ENCODE peak calls at places on chromosomes 16 and 17, in nine cellular contexts. T is IMR-90, L is tibial artery, B is heart left ventricle, J is Peyer's patch, D is colonic mucosa, O is cardiac muscle cell, W is kidney, S is A549. R is an unnamed sample. For H3K4me1, the result is how much of the 10 kb centered on the place peaks cover.

GRCh38 chr17:8125947-8126305 is 2.0 kb upstream of the HES7 start:
- DNase-seq in T (no peak), L (no peak), B (no peak), J (no peak), D (peak), O (peak), W (peak), S (peak), R (no peak)

GRCh38 chr16:19524356-19524865 is 669 bp downstream of the CCP110 start:
- DNase-seq in T (no peak), L (no peak), B (no peak), J (no peak), D (no peak), O (peak), W (no peak), S (no peak), R (no peak)

GRCh38 chr16:86929149-86929871 is 351.0 kb downstream of the FOXL1 start:
- DNase-seq in T (peak), L (peak), B (peak), J (no peak), D (no peak), O (peak), W (peak), S (no peak), R (no peak)

GRCh38 chr17:27670791-27671590 is 40.0 kb downstream of the LGALS9 start:
- DNase-seq in T (no peak), L (no peak), B (no peak), J (no peak), D (no peak), O (no peak), W (peak), S (no peak), R (no peak)

GRCh38 chr17:57499648-57500049 is 243.3 kb downstream of the MSI2 start:
- DNase-seq in T (no peak), L (no peak), B (no peak), J (no peak), D (no peak), O (no peak), W (no peak), S (peak), R (no peak)

GRCh38 chr17:82657926-82658325 is 9.7 kb upstream of the WDR45B start:
- DNase-seq in T (no peak), L (no peak), B (no peak), J (no peak), D (no peak), O (no peak), W (no peak), S (no peak), R (no peak)

GRCh38 chr17:57744195-57745170 is 616 bp downstream of the CCDC182 start:
- DNase-seq in T (no peak), L (no peak), B (no peak), J (no peak), D (no peak), O (no peak), W (no peak), S (no peak), R (no peak)

GRCh38 chr16:54936979-54937672 is 6.5 kb downstream of the IRX5 start:
- DNase-seq in T (no peak), L (no peak), B (peak), J (no peak), D (no peak), O (peak), W (peak), S (peak), R (no peak)

GRCh38 chr16:21663889-21664647 is at the start of gene OTOA:
- DNase-seq in T (no peak), L (no peak), B (no peak), J (peak), D (no peak), O (peak), W (peak), S (no peak), R (no peak)

GRCh38 chr17:30290696-30291570 is 811 bp downstream of the BLMH start:
- DNase-seq in T (peak), L (peak), B (peak), J (peak), D (peak), O (peak), W (no peak), S (peak), R (peak)

GRCh38 chr17:48547839-48548686 is 3.2 kb upstream of the HOXB2 start:
- DNase-seq in T (peak), L (no peak), B (no peak), J (peak), D (no peak), O (no peak), W (no peak), S (no peak), R (no peak)

GRCh38 chr17:51434434-51435170 is 174.3 kb downstream of the UTP18 start:
- DNase-seq in T (no peak), L (no peak), B (no peak), J (no peak), D (no peak), O (no peak), W (no peak), S (peak), R (no peak)

GRCh38 chr17:82097187-82097918 is 683 bp downstream of the FASN start:
- DNase-seq in T (peak), L (no peak), B (peak), J (peak), D (peak), O (peak), W (peak), S (peak), R (no peak)

GRCh38 chr16:4726616-4727015 is 7.5 kb downstream of the ANKS3 start:
- DNase-seq in T (no peak), L (no peak), B (no peak), J (no peak), D (no peak), O (no peak), W (peak), S (no peak), R (no peak)

GRCh38 chr17:34306466-34306865 is 12.8 kb upstream of the CCL8 start:
- DNase-seq in T (peak), L (no peak), B (no peak), J (no peak), D (no peak), O (peak), W (no peak), S (peak), R (peak)

GRCh38 chr17:80604007-80604728 is 59.5 kb downstream of the RPTOR start:
- DNase-seq in T (no peak), L (no peak), B (no peak), J (no peak), D (no peak), O (no peak), W (no peak), S (no peak), R (no peak)

GRCh38 chr17:80603380-80603779 is 58.7 kb downstream of the RPTOR start:
- DNase-seq in T (no peak), L (no peak), B (no peak), J (no peak), D (no peak), O (no peak), W (no peak), S (no peak), R (no peak)

GRCh38 chr17:80609757-80610156 is 65.1 kb downstream of the RPTOR start:
- DNase-seq in T (no peak), L (no peak), B (no peak), J (no peak), D (no peak), O (no peak), W (no peak), S (no peak), R (no peak)

GRCh38 chr17:80608326-80608725 is 63.7 kb downstream of the RPTOR start:
- DNase-seq in T (no peak), L (no peak), B (no peak), J (no peak), D (no peak), O (no peak), W (no peak), S (no peak), R (no peak)

DNA sequence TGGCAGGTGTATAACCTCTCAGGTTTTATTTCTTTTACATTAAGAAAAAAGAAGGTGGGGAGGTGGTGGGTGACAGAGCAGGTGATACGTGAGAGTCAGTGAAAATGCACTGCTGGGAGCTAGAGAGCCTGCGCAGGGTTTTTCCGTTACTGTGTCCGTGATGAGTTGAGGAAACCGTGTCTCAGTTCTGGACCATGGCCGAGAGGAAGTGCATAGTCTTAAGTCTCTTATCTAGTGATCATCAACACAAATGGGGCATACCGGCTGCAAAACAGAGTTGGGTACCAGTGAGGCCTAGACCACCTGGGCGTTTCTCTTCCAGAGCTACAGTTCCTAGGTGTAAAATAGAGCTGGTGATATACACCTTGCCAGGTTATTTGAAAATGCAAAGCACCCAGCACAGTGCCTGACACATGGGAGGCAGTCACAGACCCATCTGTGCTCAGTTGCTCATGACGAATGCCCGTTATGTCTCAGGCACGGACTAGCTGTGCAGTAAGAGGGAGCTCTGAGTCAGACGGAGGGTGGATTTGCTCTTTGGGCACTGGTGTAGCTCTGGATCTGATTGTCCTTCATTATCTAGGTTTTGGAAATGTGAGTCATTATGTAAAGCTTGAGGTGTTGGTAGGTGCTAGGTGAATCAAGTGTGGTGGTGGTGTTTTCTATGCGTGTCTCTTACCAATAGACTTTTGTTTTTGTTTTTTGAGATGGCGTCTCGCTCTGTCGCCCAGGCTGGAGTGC is 60.9 kb downstream of the RPTOR start:
- DNase-seq in T (peak), L (no peak), B (no peak), J (no peak), D (no peak), O (no peak), W (no peak), S (peak), R (no peak)
- TF ChIP-seq CTCF in T (no peak), L (no peak), B (no peak), J (no peak), D (no peak), O (no peak), W (no peak), S (no peak), R (no peak)

GRCh38 chr17:43736389-43736788 is 22.2 kb downstream of the SOST start:
- DNase-seq in T (no peak), L (no peak), B (no peak), J (no peak), D (no peak), O (no peak), W (no peak), S (no peak), R (no peak)
- H3K4me1 ChIP-seq in T (under half), L (under half), B (under half), J (under half), D (under half), O (under half), W (under half), S (under half), R (under half)

GRCh38 chr17:6660765-6661463 is 9.4 kb downstream of the C17orf100 start:
- DNase-seq in T (no peak), L (no peak), B (no peak), J (peak), D (no peak), O (no peak), W (no peak), S (no peak), R (no peak)

GRCh38 chr17:6660101-6660500 is 8.5 kb downstream of the C17orf100 start:
- DNase-seq in T (no peak), L (no peak), B (no peak), J (no peak), D (no peak), O (no peak), W (no peak), S (no peak), R (no peak)

GRCh38 chr17:6651483-6652452 is at the start of the genes C17orf100 and MED31:
- DNase-seq in T (peak), L (peak), B (peak), J (peak), D (peak), O (peak), W (peak), S (peak), R (peak)

GRCh38 chr17:6657633-6658287 is 6.2 kb downstream of the C17orf100 start:
- DNase-seq in T (no peak), L (no peak), B (no peak), J (no peak), D (no peak), O (no peak), W (no peak), S (no peak), R (no peak)

DNA sequence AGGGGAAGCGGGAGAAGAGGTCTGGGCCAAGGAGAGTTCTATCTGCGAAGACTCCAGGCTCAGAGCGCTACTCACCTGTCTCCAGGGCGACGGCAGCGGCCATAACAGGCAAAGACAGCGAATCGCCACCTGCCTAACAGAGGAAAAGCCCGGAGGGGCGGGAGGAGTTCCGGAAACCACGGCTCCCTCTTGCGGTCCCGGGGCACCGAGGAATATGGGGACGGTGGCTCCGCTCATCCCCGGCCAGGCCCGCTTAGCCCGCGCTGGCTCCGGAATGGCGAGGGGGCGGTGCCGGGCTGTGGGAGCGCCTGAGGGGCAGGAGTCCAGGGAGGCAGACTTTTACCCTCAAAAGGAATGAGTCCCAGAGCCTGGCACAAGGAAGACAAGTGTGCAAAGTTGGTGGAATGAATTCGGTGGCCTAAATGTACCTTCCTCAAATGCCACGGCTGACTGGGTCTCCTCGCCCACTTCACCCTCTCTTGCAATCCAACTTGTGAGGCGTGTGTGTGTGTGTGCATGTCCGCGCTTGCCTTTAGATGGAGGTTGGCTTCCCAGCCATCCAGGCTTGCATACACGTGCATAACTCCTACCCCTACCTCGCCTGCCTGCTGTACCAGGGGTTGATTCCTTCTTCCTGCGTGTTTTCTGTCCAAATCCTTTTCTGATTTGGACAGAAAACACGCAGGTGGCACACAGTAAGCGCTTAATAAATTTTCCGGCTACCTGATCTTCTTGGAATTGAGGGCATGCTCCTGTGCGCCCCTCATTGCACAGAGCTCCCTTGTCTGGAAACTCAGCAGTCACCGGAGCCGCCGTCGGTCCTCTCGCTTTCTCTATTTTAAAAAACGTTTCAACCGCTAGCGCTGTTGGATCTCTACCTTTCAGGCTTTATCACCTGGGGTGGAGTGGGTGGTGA is 3.5 kb downstream of the C17orf100 start:
- DNase-seq in T (no peak), L (no peak), B (peak), J (no peak), D (peak), O (peak), W (peak), S (no peak), R (no peak)
- TF ChIP-seq CTCF in T (no peak), L (no peak), B (no peak), J (peak), D (no peak), O (no peak), W (no peak), S (no peak), R (no peak)

GRCh38 chr17:77479372-77479781 is 338.6 kb downstream of the SEC14L1 start:
- DNase-seq in T (no peak), L (no peak), B (no peak), J (no peak), D (no peak), O (no peak), W (peak), S (no peak), R (no peak)
- H3K4me1 ChIP-seq in T (half or more), L (half or more), B (under half), J (under half), D (under half), O (half or more), W (under half), S (under half), R (under half)

GRCh38 chr16:48121276-48121675 is 34.5 kb downstream of the ABCC12 start:
- DNase-seq in T (no peak), L (no peak), B (no peak), J (no peak), D (no peak), O (no peak), W (no peak), S (no peak), R (no peak)

GRCh38 chr16:48117217-48118105 is 38.3 kb downstream of the ABCC12 start:
- DNase-seq in T (no peak), L (no peak), B (peak), J (peak), D (peak), O (peak), W (no peak), S (peak), R (no peak)

GRCh38 chr16:48115299-48115698 is 40.5 kb downstream of the ABCC12 start:
- DNase-seq in T (no peak), L (no peak), B (no peak), J (no peak), D (no peak), O (no peak), W (no peak), S (no peak), R (no peak)

GRCh38 chr16:48123104-48123788 is 32.5 kb downstream of the ABCC12 start:
- DNase-seq in T (peak), L (no peak), B (no peak), J (no peak), D (no peak), O (no peak), W (no peak), S (peak), R (no peak)

DNA sequence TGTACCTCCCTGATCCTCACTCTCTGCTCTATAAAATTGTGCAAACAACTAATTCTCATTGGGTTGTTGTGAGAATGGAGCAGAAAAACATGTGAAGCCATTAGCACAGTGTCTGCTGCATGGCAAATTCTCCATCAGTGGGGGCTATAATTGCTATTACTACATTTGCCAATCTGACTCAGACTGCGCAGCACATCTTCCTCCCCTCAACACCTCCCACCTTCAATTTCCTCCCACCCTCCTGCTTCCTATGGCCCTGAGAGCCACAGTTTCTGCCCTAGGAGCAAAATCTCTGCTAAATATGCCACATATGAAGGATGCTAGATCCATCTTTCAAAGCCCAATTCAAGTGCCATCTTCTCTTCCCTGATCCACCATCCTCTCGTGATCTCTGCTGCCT is 37.0 kb downstream of the ABCC12 start:
- DNase-seq in T (no peak), L (no peak), B (no peak), J (no peak), D (no peak), O (no peak), W (no peak), S (no peak), R (no peak)
- TF ChIP-seq CTCF in T (no peak), L (no peak), B (no peak), J (no peak), D (no peak), O (no peak), W (no peak), S (no peak), R (no peak)

R was measured in gastrocnemius medialis.